ENCODE peak calls at places on chromosome X, in four cellular contexts. V, A, E and D are unnamed samples.
A peak's percentile ranks its signal among the peaks of the same experiment; 100 is the strongest.

GRCh38 chrX:127879585-127879984 is 172.6 kb downstream of the ACTRT1 start:
- DNase-seq in V (no peak), A (no peak), E (no peak), D (no peak)

GRCh38 chrX:125203737-125204578 is 115.7 kb upstream of the TEX13C start:
- DNase-seq in V (no peak), A (peak; percentile 59), E (peak; percentile 0), D (no peak)

GRCh38 chrX:100720301-100720700 is 11.6 kb downstream of the SYTL4 start:
- DNase-seq in V (no peak), A (no peak), E (no peak), D (no peak)

GRCh38 chrX:17986440-17986839 is 125.3 kb upstream of the RAI2 start:
- DNase-seq in V (no peak), A (no peak), E (no peak), D (no peak)

GRCh38 chrX:119015407-119016242 is 41.2 kb downstream of the LONRF3 start:
- DNase-seq in V (no peak), A (no peak), E (peak; percentile 86), D (peak; percentile 77)

GRCh38 chrX:51494409-51494808 is 2.0 kb downstream of the NUDT11 start:
- DNase-seq in V (no peak), A (no peak), E (no peak), D (no peak)

GRCh38 chrX:133414399-133415275 is 652 bp downstream of the GPC4 start:
- DNase-seq in V (no peak), A (peak; percentile 8), E (peak; percentile 28), D (peak; percentile 10)

GRCh38 chrX:150429577-150429976 is 66.5 kb downstream of the MAMLD1 start:
- DNase-seq in V (no peak), A (no peak), E (peak; percentile 63), D (peak; percentile 59)

GRCh38 chrX:31178769-31179125 is 106.9 kb upstream of the FTHL17 start:
- DNase-seq in V (no peak), A (no peak), E (peak; percentile 2), D (no peak)

GRCh38 chrX:133637765-133638164 is 222.5 kb upstream of the GPC4 start:
- DNase-seq in V (no peak), A (no peak), E (no peak), D (no peak)

GRCh38 chrX:37644381-37645305 is 40.9 kb upstream of the XK start:
- DNase-seq in V (no peak), A (no peak), E (no peak), D (no peak)

GRCh38 chrX:2785538-2785937 is 33.7 kb downstream of the XG start:
- DNase-seq in V (no peak), A (no peak), E (no peak), D (no peak)

GRCh38 chrX:118536687-118537461 is 41.3 kb downstream of the DOCK11 start:
- DNase-seq in V (peak; percentile 24), A (peak; percentile 65), E (peak; percentile 48), D (peak; percentile 31)

GRCh38 chrX:12972867-12973560 is 1.9 kb upstream of the TMSB4X start:
- DNase-seq in V (no peak), A (no peak), E (no peak), D (no peak)

DNA sequence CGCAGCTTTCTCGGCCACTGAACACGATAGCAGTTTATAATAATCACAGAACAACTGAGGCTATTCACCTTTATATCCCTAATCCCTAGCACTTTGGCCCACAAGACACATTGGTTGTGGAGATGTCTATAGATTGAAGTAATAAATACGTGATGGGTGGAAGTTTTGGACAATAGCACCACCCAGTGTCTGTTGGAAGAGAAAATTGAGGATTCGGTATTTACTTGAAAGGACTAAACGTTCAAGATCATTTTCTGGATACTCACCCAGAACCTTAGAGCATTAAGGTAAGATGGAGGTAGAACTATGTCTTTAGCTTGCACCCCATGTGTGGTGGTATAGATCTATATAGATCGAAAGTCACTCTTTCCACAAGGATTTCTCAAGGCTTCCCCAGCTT is 792 bp upstream of the TMSB15A start:
- DNase-seq in V (no peak), A (peak; percentile 17), E (peak; percentile 8), D (no peak)
- H2AFZ ChIP-seq in V (no peak overlapping the region), A (no peak overlapping the region), E (peak overlapping the region; percentile 19), D (no peak overlapping the region)

GRCh38 chrX:54043084-54043483 is 1.2 kb downstream of the PHF8 start:
- DNase-seq in V (no peak), A (no peak), E (no peak), D (no peak)

GRCh38 chrX:54044877-54045328 is 630 bp upstream of the PHF8 start:
- DNase-seq in V (no peak), A (no peak), E (no peak), D (no peak)

GRCh38 chrX:54043696-54044125 is 562 bp downstream of the PHF8 start:
- DNase-seq in V (peak; percentile 47), A (peak; percentile 49), E (peak; percentile 30), D (peak; percentile 3)

GRCh38 chrX:54044126-54044876 is at the start of gene PHF8:
- DNase-seq in V (peak; percentile 88), A (peak; percentile 92), E (peak; percentile 94), D (peak; percentile 89)

GRCh38 chrX:54045563-54046228 is 1.4 kb upstream of the PHF8 start:
- DNase-seq in V (no peak), A (no peak), E (no peak), D (no peak)
- H2AFZ ChIP-seq in V (peak overlapping the region; percentile 93), A (peak overlapping the region; percentile 69), E (no peak overlapping the region), D (no peak overlapping the region)

GRCh38 chrX:103919336-103919682 is 43.1 kb upstream of the TMSB15B start:
- DNase-seq in V (no peak), A (no peak), E (peak; percentile 54), D (peak; percentile 44)
- H2AFZ ChIP-seq in V (no peak overlapping the region), A (peak overlapping the region; percentile 52), E (peak overlapping the region; percentile 81), D (peak overlapping the region; percentile 97)

DNA sequence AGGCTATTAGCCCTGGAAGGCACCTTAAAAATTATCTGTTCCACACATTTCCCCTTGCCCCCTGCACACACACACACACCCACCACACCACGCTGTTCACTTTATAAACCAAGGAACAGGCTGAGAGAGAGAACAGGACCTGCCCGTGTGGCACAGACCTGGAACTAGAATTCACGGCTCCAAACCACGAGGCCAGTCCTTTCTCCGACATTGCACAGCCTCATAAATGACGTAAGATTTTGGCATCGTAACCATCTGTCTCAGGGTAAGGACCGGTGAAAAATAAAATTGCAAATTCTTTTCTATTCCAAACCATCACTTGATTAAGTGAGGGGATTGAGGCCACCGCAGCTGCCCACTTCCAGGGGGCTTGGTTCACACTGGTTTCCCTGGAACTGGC is 330.3 kb downstream of the BCOR start:
- DNase-seq in V (no peak), A (no peak), E (peak; percentile 43), D (peak; percentile 31)
- H2AFZ ChIP-seq in V (no peak overlapping the region), A (no peak overlapping the region), E (no peak overlapping the region), D (no peak overlapping the region)

GRCh38 chrX:153933751-153934472 is 925 bp downstream of the NAA10 start:
- DNase-seq in V (no peak), A (no peak), E (peak; percentile 61), D (peak; percentile 41)
- H2AFZ ChIP-seq in V (no peak overlapping the region), A (no peak overlapping the region), E (no peak overlapping the region), D (no peak overlapping the region)

GRCh38 chrX:129739591-129739990 is 812 bp downstream of the XPNPEP2 start:
- DNase-seq in V (no peak), A (peak; percentile 17), E (no peak), D (no peak)
- H2AFZ ChIP-seq in V (peak overlapping the region; percentile 44), A (no peak overlapping the region), E (no peak overlapping the region), D (no peak overlapping the region)